ENCODE peak calls at places on chromosomes 3 and 15, in eight cellular contexts. X is thoracic aorta, F is substantia nigra, U is NCI-H187, L is T47D, M is ACHN, P is hypothalamus, J is T-cell. T is an unnamed sample.

GRCh38 chr3:132318451-132318850 is 1.2 kb downstream of the ACP3 start:
- DNase-seq in F (no peak), J (no peak), M (no peak), P (no peak), L (no peak), U (no peak), X (no peak), T (no peak)

GRCh38 chr3:139534444-139534812 is 5.1 kb downstream of the RBP1 start:
- DNase-seq in X (no peak), L (no peak), P (no peak), F (no peak), J (no peak), U (no peak), M (peak), T (peak)

GRCh38 chr3:169542347-169542751 is 121.2 kb downstream of the MECOM start:
- DNase-seq in F (no peak), X (no peak), L (no peak), J (no peak), U (no peak), P (no peak), M (no peak), T (no peak)

GRCh38 chr3:106176734-106177133 is 307.9 kb upstream of the CBLB start:
- DNase-seq in F (no peak), P (no peak), L (no peak), X (no peak), U (no peak), M (no peak), J (no peak), T (no peak)

GRCh38 chr3:107520535-107520934 is 2.2 kb upstream of the BBX start:
- DNase-seq in U (no peak), P (no peak), L (no peak), X (no peak), F (no peak), J (no peak), M (no peak), T (no peak)

GRCh38 chr15:89406756-89407650 is 72.4 kb upstream of the POLG start:
- DNase-seq in P (no peak), X (no peak), F (no peak), J (no peak), L (no peak), U (no peak), M (no peak), T (no peak)

GRCh38 chr3:103295974-103296570 is 861.3 kb downstream of the ZPLD1 start:
- DNase-seq in J (no peak), X (no peak), F (no peak), P (no peak), U (no peak), M (peak), L (no peak), T (peak)

GRCh38 chr15:97960364-97961066 is at the start of gene ARRDC4:
- DNase-seq in P (peak), F (peak), X (peak), M (peak), L (peak), J (peak), U (peak), T (peak)

GRCh38 chr3:191303596-191303995 is 25.6 kb upstream of the CCDC50 start:
- DNase-seq in U (no peak), L (no peak), F (no peak), X (no peak), M (no peak), J (no peak), P (no peak), T (no peak)

GRCh38 chr3:98550833-98551232 is 19.1 kb downstream of the GPR15 start:
- DNase-seq in M (no peak), F (no peak), L (no peak), J (no peak), P (no peak), X (no peak), U (no peak), T (no peak)

GRCh38 chr15:31352911-31353811 is 26.5 kb downstream of the KLF13 start:
- DNase-seq in U (no peak), J (no peak), P (peak), L (no peak), X (peak), M (no peak), F (peak), T (peak)

GRCh38 chr3:50559702-50560101 is 7.8 kb downstream of the C3orf18 start:
- DNase-seq in J (no peak), P (no peak), F (no peak), U (no peak), M (no peak), X (no peak), L (no peak), T (no peak)

GRCh38 chr15:91609231-91609630 is 244.3 kb upstream of the SLCO3A1 start:
- DNase-seq in X (no peak), L (no peak), U (no peak), M (no peak), F (no peak), J (no peak), P (no peak), T (no peak)